ENCODE peak calls at places on chromosomes 5 and 9, in five cellular contexts. S is tibial nerve, B is neural progenitor cell, A is A549, Z is lower lobe of right lung. M is an unnamed sample. For H3K4me1, the result is how much of the 10 kb centered on the place peaks cover.

GRCh38 chr5:139251281-139251687 is 42.3 kb upstream of the MATR3 start:
- DNase-seq in B (no peak), S (no peak), A (no peak), Z (no peak), M (no peak)

GRCh38 chr5:87243161-87243877 is 24.4 kb upstream of the RASA1 start:
- DNase-seq in B (no peak), S (no peak), Z (no peak), A (peak), M (no peak)

GRCh38 chr9:133945977-133946753 is 46.0 kb downstream of the VAV2 start:
- DNase-seq in B (no peak), Z (peak), S (no peak), A (no peak), M (peak)

GRCh38 chr9:6938447-6938846 is 180.7 kb downstream of the KDM4C start:
- DNase-seq in Z (no peak), B (no peak), S (no peak), A (no peak), M (no peak)

GRCh38 chr5:139711067-139711851 is 63.1 kb downstream of the CXXC5 start:
- DNase-seq in B (peak), A (peak), S (no peak), Z (no peak), M (no peak)

GRCh38 chr9:3525088-3525835 is 539 bp downstream of the RFX3 start:
- DNase-seq in B (peak), A (peak), Z (peak), S (no peak), M (peak)

GRCh38 chr5:77262685-77263084 is 52.2 kb downstream of the PDE8B start:
- DNase-seq in Z (no peak), A (no peak), S (no peak), B (no peak), M (no peak)

GRCh38 chr5:31741496-31741895 is 102.6 kb downstream of the PDZD2 start:
- DNase-seq in B (no peak), S (no peak), A (no peak), Z (no peak), M (no peak)

GRCh38 chr9:124694394-124695279 is 76.5 kb downstream of the NR6A1 start:
- DNase-seq in A (no peak), S (no peak), Z (no peak), B (no peak), M (no peak)

GRCh38 chr5:108233617-108234016 is 148.3 kb downstream of the FBXL17 start:
- DNase-seq in B (peak), S (no peak), A (no peak), Z (no peak), M (no peak)

GRCh38 chr9:135693265-135693664 is 6.0 kb downstream of the SOHLH1 start:
- DNase-seq in A (no peak), Z (no peak), B (no peak), S (no peak), M (no peak)

GRCh38 chr5:113245427-113246052 is 189.2 kb downstream of the TSSK1B start:
- DNase-seq in A (no peak), Z (no peak), B (peak), S (no peak), M (no peak)

GRCh38 chr9:115849679-115850412 is 303.7 kb upstream of the PAPPA start:
- DNase-seq in B (no peak), A (no peak), S (no peak), Z (no peak), M (no peak)

GRCh38 chr5:101580591-101580990 is 677.5 kb upstream of the ST8SIA4 start:
- DNase-seq in Z (no peak), S (no peak), B (no peak), A (no peak), M (no peak)

GRCh38 chr5:139667001-139667729 is 19.0 kb downstream of the CXXC5 start:
- DNase-seq in S (no peak), B (no peak), A (no peak), Z (no peak), M (no peak)

GRCh38 chr5:137621306-137621705 is 114.6 kb downstream of the KLHL3 start:
- DNase-seq in B (no peak), Z (no peak), A (no peak), S (no peak), M (no peak)

GRCh38 chr9:16202913-16203734 is 650.3 kb downstream of the CCDC171 start:
- DNase-seq in B (peak), Z (no peak), A (peak), S (no peak), M (no peak)

GRCh38 chr9:35277649-35278359 is 116.0 kb downstream of the UNC13B start:
- DNase-seq in A (no peak), Z (no peak), B (no peak), S (no peak), M (no peak)

GRCh38 chr9:86098793-86099694 is at the start of gene GOLM1:
- DNase-seq in B (peak), A (peak), Z (peak), S (no peak), M (peak)

GRCh38 chr9:124854822-124855221 is 1.6 kb downstream of the WDR38 start:
- DNase-seq in S (no peak), A (no peak), Z (no peak), B (no peak), M (no peak)

GRCh38 chr5:42970636-42971559 is 69.2 kb downstream of the ANXA2R start:
- DNase-seq in Z (no peak), B (peak), S (no peak), A (peak), M (no peak)

GRCh38 chr5:14296533-14297331 is 153.6 kb downstream of the TRIO start:
- DNase-seq in B (no peak), A (no peak), Z (no peak), S (no peak), M (no peak)

GRCh38 chr5:125326114-125326513 is 579.7 kb upstream of the ZNF608 start:
- DNase-seq in Z (no peak), S (no peak), A (peak), B (no peak), M (no peak)

GRCh38 chr9:3760031-3760430 is 234.2 kb upstream of the RFX3 start:
- DNase-seq in A (peak), S (no peak), B (peak), Z (no peak), M (no peak)

GRCh38 chr5:53893626-53894025 is 333.2 kb downstream of the NDUFS4 start:
- DNase-seq in B (no peak), S (no peak), Z (no peak), A (no peak), M (no peak)
- H3K4me1 ChIP-seq in B (under half), S (under half), Z (under half), A (under half), M (under half)

DNA sequence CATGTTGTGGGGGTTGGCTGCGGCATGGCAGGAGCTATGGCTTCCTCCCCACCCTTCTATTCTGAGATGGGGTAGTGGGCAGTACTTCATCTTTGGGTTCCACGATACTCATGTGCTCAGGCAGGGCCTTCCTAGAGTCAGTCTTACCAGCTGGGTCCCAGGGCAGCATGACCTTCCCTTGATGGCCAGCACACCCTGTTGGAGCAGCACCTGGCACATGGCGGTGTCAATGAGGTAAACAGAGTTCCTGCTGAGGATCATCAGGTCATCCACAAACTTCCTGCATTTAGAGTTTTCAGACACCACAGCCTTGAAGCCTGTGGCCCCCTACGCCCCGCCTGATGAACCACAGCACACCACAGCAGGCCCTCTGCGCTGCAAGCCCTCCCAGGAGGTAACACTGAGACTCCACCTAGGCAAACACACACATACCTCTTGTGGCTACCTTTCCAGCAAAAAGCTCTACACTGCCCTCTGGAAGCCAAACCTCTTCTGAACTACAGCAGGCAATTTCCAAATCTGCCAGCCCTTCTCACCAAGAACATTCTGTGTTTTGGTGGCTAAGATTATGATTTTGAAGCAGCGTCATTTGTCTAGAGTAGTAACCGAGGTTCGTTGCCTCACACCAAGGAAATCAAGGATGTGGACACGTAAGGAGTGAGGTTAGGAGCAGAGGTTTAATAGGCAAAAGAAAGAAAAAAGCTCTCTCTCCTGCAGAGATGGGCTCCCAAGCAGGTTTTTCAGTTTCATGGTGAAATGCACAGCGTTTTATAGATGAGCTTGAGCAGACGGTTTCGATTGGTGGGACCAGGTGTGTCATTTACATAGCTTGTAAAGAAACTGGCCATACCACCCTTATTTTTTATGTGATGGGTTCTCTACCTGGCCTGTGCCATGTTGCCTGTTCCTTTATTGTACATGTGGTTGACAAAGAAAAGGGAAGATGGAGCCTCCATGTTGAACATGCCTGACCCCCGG is 20.3 kb upstream of the TMEM174 start:
- DNase-seq in A (no peak), Z (no peak), S (no peak), B (no peak), M (no peak)
- TF ChIP-seq CTCF in A (no peak), Z (no peak), S (no peak), B (no peak), M (no peak)

GRCh38 chr5:39164529-39165402 is 54.6 kb downstream of the FYB1 start:
- DNase-seq in B (no peak), Z (no peak), S (no peak), A (no peak), M (no peak)
- H3K4me1 ChIP-seq in B (under half), Z (under half), S (under half), A (under half), M (under half)

DNA sequence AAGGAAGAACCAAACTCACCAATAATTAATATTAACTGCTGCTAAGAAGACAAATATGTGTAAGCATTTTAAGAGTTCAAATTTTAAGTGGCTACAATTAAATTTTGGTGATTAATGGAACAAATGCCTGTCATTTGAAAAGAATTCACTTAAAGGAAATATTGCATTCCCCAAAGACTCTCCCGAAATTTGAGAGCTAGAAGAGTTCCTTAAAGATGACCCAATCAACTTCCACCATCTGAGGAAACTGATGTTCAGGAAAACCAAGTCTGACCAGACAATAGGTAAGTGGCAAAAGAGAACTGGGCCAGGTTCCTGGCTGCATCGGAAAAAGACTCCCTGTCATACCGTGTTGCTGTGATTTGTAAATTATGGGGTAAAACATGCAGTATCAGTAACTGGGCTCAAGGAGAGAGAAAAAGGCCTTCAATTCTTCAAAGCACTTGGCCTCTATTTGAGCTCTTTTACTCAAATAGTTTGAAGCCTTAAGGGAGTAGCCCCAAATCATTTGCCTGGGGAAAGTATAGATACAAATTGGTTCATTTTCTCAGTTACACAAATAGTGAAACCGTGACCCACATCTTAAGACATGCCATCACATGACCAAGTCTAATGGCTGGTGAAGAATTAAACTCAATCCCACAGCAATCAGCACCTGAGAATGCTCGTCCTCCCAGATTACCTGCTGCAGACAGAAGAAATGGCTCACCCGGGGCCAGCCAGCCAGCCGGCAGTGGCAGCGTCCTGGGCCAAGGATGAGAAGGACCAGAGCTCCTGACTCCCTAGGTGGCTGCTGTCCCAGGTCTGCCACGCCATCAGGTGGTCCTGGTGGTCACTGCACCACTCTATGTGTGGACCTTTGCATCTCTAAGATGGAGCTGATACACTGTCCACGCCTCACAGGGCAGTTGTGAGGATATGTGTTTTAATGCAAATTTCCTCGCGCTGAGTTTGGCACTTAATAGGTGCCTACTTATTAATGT is 162.9 kb downstream of the TTLL11 start:
- DNase-seq in B (peak), Z (no peak), S (no peak), A (peak), M (no peak)
- TF ChIP-seq CTCF in B (peak), Z (no peak), S (no peak), A (no peak), M (no peak)

GRCh38 chr9:93956183-93956784 is 1.1 kb upstream of the BARX1 start:
- DNase-seq in B (no peak), Z (no peak), A (no peak), S (no peak), M (no peak)

GRCh38 chr9:93955356-93956182 is 414 bp upstream of the BARX1 start:
- DNase-seq in S (no peak), B (peak), A (peak), Z (no peak), M (no peak)

GRCh38 chr9:93952784-93953491 is 2.2 kb downstream of the BARX1 start:
- DNase-seq in A (no peak), B (peak), Z (no peak), S (no peak), M (no peak)

GRCh38 chr9:93953492-93954435 is 1.4 kb downstream of the BARX1 start:
- DNase-seq in B (peak), Z (no peak), A (no peak), S (no peak), M (no peak)

GRCh38 chr9:93954436-93955355 is at the start of gene BARX1:
- DNase-seq in A (no peak), B (peak), Z (no peak), S (no peak), M (no peak)
- H3K4me1 ChIP-seq in A (under half), B (under half), Z (half or more), S (half or more), M (under half)

GRCh38 chr9:108182270-108182669 is 673.5 kb downstream of the ACTL7B start:
- DNase-seq in Z (no peak), B (no peak), A (no peak), S (no peak), M (no peak)

GRCh38 chr9:108180511-108180910 is 675.3 kb downstream of the ACTL7B start:
- DNase-seq in Z (no peak), A (no peak), S (peak), B (no peak), M (no peak)

GRCh38 chr9:108184009-108184408 is 671.8 kb downstream of the ACTL7B start:
- DNase-seq in A (no peak), B (no peak), Z (no peak), S (no peak), M (no peak)

GRCh38 chr9:108182950-108183381 is 672.8 kb downstream of the ACTL7B start:
- DNase-seq in B (no peak), S (no peak), A (no peak), Z (no peak), M (no peak)

DNA sequence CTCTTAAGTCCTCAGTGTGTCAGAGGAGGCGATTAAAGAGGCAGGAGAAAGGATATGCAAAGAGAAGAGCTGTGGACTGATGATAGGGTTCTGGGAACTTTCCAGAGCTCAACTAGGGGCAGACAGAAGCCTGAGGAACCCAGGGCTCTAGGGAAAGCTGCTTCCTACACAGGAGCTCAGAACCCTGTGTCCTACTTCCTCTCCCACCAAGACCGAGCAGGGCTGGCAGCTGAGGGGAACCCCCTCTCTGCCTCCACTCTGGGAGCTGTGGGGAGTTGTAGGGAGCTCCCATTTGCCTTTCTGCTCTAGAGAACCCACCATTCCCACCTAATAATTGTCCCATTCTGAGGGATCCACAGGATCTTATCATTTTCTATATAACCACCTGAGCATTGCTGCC is 674.3 kb downstream of the ACTL7B start:
- DNase-seq in S (no peak), Z (no peak), B (no peak), A (no peak), M (no peak)
- TF ChIP-seq CTCF in S (no peak), Z (no peak), B (no peak), A (no peak), M (no peak)